ENCODE peak calls at places on chromosomes 5 and 9, in nine cellular contexts. D, K, L, M, C, X, F, V and H are unnamed samples. For H3K9me3, the result is how much of the 10 kb centered on the place peaks cover.

GRCh38 chr5:137119321-137119720 is 379.8 kb downstream of the SPOCK1 start:
- DNase-seq in F (no peak), L (no peak), K (no peak), V (no peak), D (no peak), X (no peak), C (no peak), M (no peak), H (no peak)

GRCh38 chr5:168291961-168292782 is 727 bp downstream of the WWC1 start:
- DNase-seq in K (no peak), M (peak), L (peak), F (peak), V (no peak), D (no peak), X (no peak), C (peak), H (peak)

GRCh38 chr5:159819671-159820411 is 96.4 kb upstream of the ADRA1B start:
- DNase-seq in L (peak), F (no peak), X (no peak), K (no peak), V (peak), D (peak), C (no peak), M (no peak), H (peak)

GRCh38 chr9:134304712-134305111 is 21.5 kb upstream of the RXRA start:
- DNase-seq in X (no peak), F (no peak), K (no peak), L (no peak), D (no peak), C (no peak), V (no peak), M (no peak), H (no peak)

GRCh38 chr9:92609142-92609500 is 60.8 kb downstream of the IPPK start:
- DNase-seq in C (no peak), D (no peak), M (no peak), X (peak), K (no peak), L (no peak), V (no peak), F (peak), H (no peak)

GRCh38 chr5:154086641-154087040 is 47.9 kb downstream of the MFAP3 start:
- DNase-seq in C (no peak), D (no peak), M (peak), V (no peak), K (no peak), L (no peak), F (no peak), X (no peak), H (no peak)

GRCh38 chr5:13325765-13326164 is 618.7 kb downstream of the DNAH5 start:
- DNase-seq in L (no peak), K (no peak), D (no peak), M (no peak), V (peak), X (no peak), F (no peak), C (no peak), H (no peak)

GRCh38 chr5:67093259-67093658 is 103.3 kb downstream of the CD180 start:
- DNase-seq in L (no peak), D (no peak), K (no peak), C (no peak), F (no peak), M (no peak), X (no peak), V (no peak), H (peak)

GRCh38 chr5:40552981-40553380 is 126.7 kb upstream of the PTGER4 start:
- DNase-seq in D (no peak), K (no peak), L (no peak), M (no peak), F (no peak), V (peak), X (no peak), C (peak), H (no peak)

GRCh38 chr5:132055441-132055807 is 5.0 kb upstream of the IL3 start:
- DNase-seq in D (no peak), X (no peak), M (no peak), L (no peak), K (no peak), F (no peak), V (no peak), C (no peak), H (no peak)

GRCh38 chr5:92561362-92562006 is 1019.5 kb downstream of the NR2F1-AS1 start:
- DNase-seq in D (no peak), L (no peak), M (no peak), V (peak), X (no peak), C (peak), K (no peak), F (no peak), H (peak)

GRCh38 chr9:135492886-135493669 is 7.4 kb upstream of the MRPS2 start:
- DNase-seq in F (no peak), M (no peak), C (no peak), X (no peak), L (no peak), D (no peak), K (no peak), V (no peak), H (no peak)

GRCh38 chr9:71620806-71621205 is 147.5 kb downstream of the CEMIP2 start:
- DNase-seq in M (no peak), C (no peak), F (no peak), K (no peak), X (no peak), L (no peak), V (no peak), D (no peak), H (no peak)

GRCh38 chr5:181111010-181111409 is 20.0 kb downstream of the OR2V1 start:
- DNase-seq in D (no peak), L (no peak), K (no peak), V (no peak), X (no peak), F (no peak), C (no peak), M (no peak), H (no peak)

GRCh38 chr9:113807173-113808061 is 68.7 kb upstream of the ZNF618 start:
- DNase-seq in X (peak), M (peak), K (peak), C (peak), D (peak), L (peak), F (peak), V (peak), H (peak)

GRCh38 chr5:57950616-57951228 is 468.1 kb upstream of the ACTBL2 start:
- DNase-seq in K (no peak), C (peak), X (no peak), F (no peak), V (no peak), D (no peak), L (no peak), M (no peak), H (no peak)

GRCh38 chr9:130563797-130564196 is 15.6 kb upstream of the FUBP3 start:
- DNase-seq in K (no peak), D (no peak), L (no peak), X (no peak), F (no peak), M (no peak), V (no peak), C (no peak), H (no peak)

GRCh38 chr5:172427202-172427601 is 27.1 kb downstream of the SH3PXD2B start:
- DNase-seq in C (no peak), F (no peak), D (peak), V (no peak), M (no peak), X (no peak), L (no peak), K (no peak), H (no peak)

GRCh38 chr9:71384343-71384742 is 262.9 kb upstream of the TRPM3 start:
- DNase-seq in V (no peak), F (no peak), X (peak), L (no peak), C (no peak), D (no peak), K (no peak), M (no peak), H (no peak)

GRCh38 chr9:14193338-14193980 is 120.5 kb downstream of the NFIB start:
- DNase-seq in M (no peak), X (no peak), L (no peak), C (no peak), D (no peak), V (no peak), K (no peak), F (no peak), H (no peak)

GRCh38 chr5:78671609-78672008 is 23.0 kb upstream of the LHFPL2 start:
- DNase-seq in C (no peak), K (no peak), L (peak), F (peak), M (no peak), D (no peak), X (no peak), V (peak), H (no peak)

GRCh38 chr5:141258464-141258863 is 13.3 kb downstream of the PCDHB15 start:
- DNase-seq in D (no peak), C (no peak), M (no peak), F (no peak), V (no peak), K (no peak), X (no peak), L (no peak), H (no peak)
- H3K9me3 ChIP-seq in D (under half), C (under half), M (under half), F (under half), V (under half), K (half or more), X (under half), L (under half), H (half or more)

DNA sequence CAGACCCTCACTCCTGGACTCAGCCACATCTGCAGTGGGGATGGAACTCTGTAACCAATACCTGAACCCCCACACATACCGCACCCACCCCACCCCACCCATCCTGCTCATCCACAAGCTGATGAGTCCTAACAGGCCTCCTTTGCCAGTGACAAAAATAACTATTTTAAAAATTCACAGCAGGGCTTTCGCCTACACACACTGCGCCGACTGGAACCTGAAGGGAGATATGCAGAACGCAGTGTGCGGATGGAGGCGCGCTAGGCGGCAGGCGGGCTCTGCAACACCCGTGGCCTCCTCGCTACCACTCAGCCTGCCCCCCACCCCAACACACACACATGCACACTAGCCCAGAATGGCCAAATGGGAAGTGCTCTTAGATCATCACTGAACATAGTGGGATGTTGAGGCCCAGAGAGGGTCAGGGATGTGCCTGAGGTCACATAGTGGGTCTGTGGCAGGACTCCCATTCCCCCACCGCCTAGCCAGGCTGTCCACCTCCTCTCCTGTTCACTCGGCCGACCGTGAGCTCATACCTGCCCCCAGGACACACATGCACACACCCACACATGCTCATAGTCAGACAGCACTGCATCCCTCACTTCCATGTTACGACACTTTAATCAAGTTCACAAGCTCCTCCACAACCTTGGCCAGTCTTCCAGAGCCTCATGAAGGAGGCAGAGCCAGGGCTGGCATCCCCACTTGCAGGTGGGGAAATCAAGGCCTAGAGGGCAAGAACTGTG is 6.3 kb upstream of the CAMK2A start:
- DNase-seq in X (no peak), M (no peak), V (no peak), F (no peak), D (no peak), K (no peak), L (no peak), C (no peak), H (no peak)
- H3K9ac ChIP-seq in X (no peak), M (no peak), V (no peak), F (no peak), D (no peak), K (no peak), L (no peak), C (no peak), H (peak)

GRCh38 chr5:144142030-144142825 is 28.2 kb downstream of the YIPF5 start:
- DNase-seq in M (peak), L (peak), K (peak), C (peak), V (peak), X (no peak), D (no peak), F (peak), H (peak)
- H3K4me2 ChIP-seq in M (peak), L (peak), K (peak), C (no peak), V (no peak), X (no peak), D (no peak), F (no peak), H (no peak)

GRCh38 chr5:8473827-8474568 is 605.0 kb downstream of the MTRR start:
- DNase-seq in X (no peak), D (no peak), F (no peak), M (no peak), C (no peak), K (no peak), V (no peak), L (no peak), H (no peak)
- H3K9me3 ChIP-seq in X (under half), D (under half), F (under half), M (under half), C (under half), K (under half), V (under half), L (under half), H (under half)